ENCODE peak calls at places on chromosomes 12 and 14, in eight cellular contexts. H, E, M, C, D, J, Q and K are unnamed samples.
A peak's percentile ranks its signal among the peaks of the same experiment; 100 is the strongest.

GRCh38 chr14:60250318-60251035 is 1.5 kb downstream of the PPM1A start:
- DNase-seq in M (no peak), C (no peak), D (peak; percentile 38), Q (peak; percentile 2), E (no peak), H (no peak), J (peak; percentile 52), K (peak; percentile 45)

GRCh38 chr12:524167-524951 is 64.6 kb downstream of the B4GALNT3 start:
- DNase-seq in J (no peak), C (no peak), M (peak; percentile 65), Q (no peak), D (no peak), E (peak; percentile 65), H (no peak), K (peak; percentile 36)

GRCh38 chr14:95895720-95896119 is 19.1 kb downstream of the TUNAR start:
- DNase-seq in C (peak; percentile 64), Q (no peak), M (no peak), E (peak; percentile 42), J (no peak), D (no peak), H (no peak), K (no peak)

GRCh38 chr14:50375760-50376159 is 20.9 kb downstream of the CDKL1 start:
- DNase-seq in Q (no peak), D (no peak), C (no peak), H (no peak), M (no peak), E (no peak), J (no peak), K (no peak)

GRCh38 chr14:63039800-63040380 is 5.4 kb downstream of the KCNH5 start:
- DNase-seq in Q (peak; percentile 91), J (no peak), D (peak; percentile 74), E (no peak), C (no peak), M (no peak), H (no peak), K (peak; percentile 87)

GRCh38 chr14:67385120-67385519 is 25.0 kb downstream of the EIF2S1 start:
- DNase-seq in C (no peak), D (no peak), E (no peak), H (no peak), M (no peak), Q (no peak), J (no peak), K (peak; percentile 67)

GRCh38 chr12:123260081-123260480 is 11.6 kb downstream of the CDK2AP1 start:
- DNase-seq in J (no peak), M (no peak), H (no peak), E (no peak), C (no peak), Q (no peak), D (no peak), K (peak; percentile 57)

GRCh38 chr14:93997082-93997481 is at the start of gene CCDC197:
- DNase-seq in D (no peak), J (no peak), C (no peak), H (no peak), E (no peak), M (no peak), Q (no peak), K (peak; percentile 21)

GRCh38 chr14:101508948-101509729 is 52.2 kb upstream of the DIO3 start:
- DNase-seq in C (no peak), H (peak; percentile 30), J (no peak), M (no peak), D (no peak), E (no peak), Q (no peak), K (no peak)

GRCh38 chr12:56242986-56243385 is 13.1 kb downstream of the SLC39A5 start:
- DNase-seq in D (no peak), Q (no peak), M (no peak), H (no peak), E (no peak), C (no peak), J (no peak), K (no peak)

GRCh38 chr14:24331731-24332093 is 3.2 kb downstream of the ADCY4 start:
- DNase-seq in H (no peak), J (no peak), Q (no peak), E (no peak), C (no peak), D (no peak), M (no peak), K (no peak)

GRCh38 chr12:91786490-91787272 is 359.0 kb downstream of the BTG1 start:
- DNase-seq in M (no peak), E (no peak), H (no peak), D (no peak), C (no peak), Q (no peak), J (no peak), K (no peak)

GRCh38 chr14:99231181-99231849 is 40.7 kb downstream of the BCL11B start:
- DNase-seq in C (no peak), D (no peak), Q (no peak), M (no peak), E (no peak), J (no peak), H (peak; percentile 37), K (no peak)

GRCh38 chr12:3683670-3684069 is 69.2 kb downstream of the CRACR2A start:
- DNase-seq in E (no peak), M (no peak), H (no peak), C (no peak), J (no peak), Q (peak; percentile 27), D (peak; percentile 17), K (peak; percentile 64)

GRCh38 chr12:102811125-102811737 is 105.8 kb downstream of the PAH start:
- DNase-seq in Q (no peak), M (no peak), E (no peak), H (no peak), C (peak; percentile 38), J (no peak), D (no peak), K (no peak)
- TF ChIP-seq CTCF in Q (no peak), M (no peak), E (peak; percentile 17), H (peak; percentile 35), C (peak; percentile 75), J (peak; percentile 14), D (peak; percentile 41), K (peak; percentile 7)

GRCh38 chr12:124688356-124688992 is 121.1 kb upstream of the NCOR2 start:
- DNase-seq in J (no peak), D (no peak), Q (no peak), E (no peak), M (no peak), H (no peak), C (no peak), K (no peak)
- H3K4me3 ChIP-seq in J (no peak overlapping the region), D (no peak overlapping the region), Q (no peak overlapping the region), E (no peak overlapping the region), M (no peak overlapping the region), H (no peak overlapping the region), C (no peak overlapping the region), K (no peak overlapping the region)

DNA sequence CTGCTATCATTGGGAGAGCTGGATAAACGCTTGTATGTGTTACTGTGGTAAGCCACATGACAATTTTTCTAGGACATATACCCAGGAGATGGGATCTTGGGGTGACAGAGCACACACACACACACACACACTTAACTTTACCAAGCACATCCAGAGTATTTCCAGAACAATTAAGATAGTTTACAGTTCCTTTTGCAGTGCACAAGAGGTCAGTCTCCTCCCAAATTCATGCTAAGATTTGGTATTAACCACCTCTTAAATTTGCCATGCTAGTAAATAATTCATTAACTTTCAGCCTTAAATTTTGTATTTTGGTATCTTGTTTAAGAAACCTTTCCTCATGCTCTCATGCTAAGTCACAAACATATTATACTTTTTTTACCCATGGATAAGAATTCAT is 33.9 kb upstream of the LIMA1 start:
- DNase-seq in C (no peak), E (no peak), J (no peak), D (no peak), H (no peak), Q (no peak), M (no peak), K (no peak)
- TF ChIP-seq CTCF in C (no peak), E (no peak), J (no peak), D (peak; percentile 2), H (no peak), Q (no peak), M (no peak), K (peak; percentile 15)

DNA sequence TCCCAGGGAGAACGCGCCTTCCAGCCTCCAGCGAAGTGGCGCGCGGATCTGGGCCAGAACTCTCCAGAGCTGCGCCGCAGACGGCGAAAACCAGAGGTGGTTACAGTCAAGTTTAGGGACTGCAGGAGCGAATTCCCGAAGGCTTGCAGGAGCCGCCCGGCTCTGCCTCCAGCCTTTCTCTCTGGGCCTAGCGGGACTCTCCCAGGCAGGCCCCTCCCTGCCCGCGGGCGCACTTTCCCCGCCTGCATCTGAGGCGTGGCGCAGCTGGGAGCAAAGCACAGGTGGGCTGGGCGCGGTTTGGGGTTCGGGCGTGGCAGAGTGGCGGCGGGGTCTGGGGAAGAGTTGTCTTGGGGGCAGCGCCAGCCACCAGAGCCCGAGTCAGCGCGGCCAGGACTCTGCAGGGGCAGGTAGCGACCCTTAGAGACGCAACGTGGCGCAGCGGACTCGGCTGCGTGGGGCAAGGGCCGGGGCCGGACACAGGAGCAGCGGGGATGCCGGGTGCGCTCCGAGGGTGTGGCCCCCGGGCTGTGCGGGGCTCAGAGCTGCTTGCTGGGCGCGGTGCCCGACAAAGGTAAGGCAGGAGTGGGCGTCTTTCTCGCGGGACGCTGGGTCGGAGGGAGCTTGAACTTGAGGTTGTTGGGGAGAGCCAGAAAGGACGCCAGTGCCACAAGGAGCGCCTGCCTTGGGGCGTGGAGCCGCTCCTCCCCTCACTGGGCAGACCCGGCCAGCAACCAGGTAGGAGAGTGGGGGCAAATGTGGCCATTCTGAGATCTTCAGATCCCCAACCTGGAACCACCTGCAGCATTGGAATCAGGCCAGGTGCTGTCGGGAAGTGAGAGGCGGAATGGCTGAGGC is 1126.0 kb downstream of the AACS start:
- DNase-seq in E (no peak), H (no peak), Q (no peak), M (no peak), J (no peak), D (peak; percentile 7), C (no peak), K (no peak)
- H3K4me3 ChIP-seq in E (peak overlapping the region; percentile 24), H (peak overlapping the region; percentile 25), Q (no peak overlapping the region), M (no peak overlapping the region), J (peak overlapping the region; percentile 12), D (peak overlapping the region; percentile 43), C (no peak overlapping the region), K (no peak overlapping the region)

GRCh38 chr12:75606921-75607320 is 95.5 kb upstream of the KRR1 start:
- DNase-seq in H (no peak), Q (no peak), D (no peak), M (no peak), E (no peak), C (no peak), J (no peak), K (no peak)

GRCh38 chr12:75613981-75614380 is 102.6 kb upstream of the KRR1 start:
- DNase-seq in J (no peak), H (no peak), C (no peak), Q (peak; percentile 20), E (no peak), M (no peak), D (no peak), K (peak; percentile 24)

GRCh38 chr12:75606146-75606545 is 94.7 kb upstream of the KRR1 start:
- DNase-seq in E (no peak), H (no peak), C (no peak), J (no peak), D (no peak), M (peak; percentile 17), Q (peak; percentile 34), K (no peak)

DNA sequence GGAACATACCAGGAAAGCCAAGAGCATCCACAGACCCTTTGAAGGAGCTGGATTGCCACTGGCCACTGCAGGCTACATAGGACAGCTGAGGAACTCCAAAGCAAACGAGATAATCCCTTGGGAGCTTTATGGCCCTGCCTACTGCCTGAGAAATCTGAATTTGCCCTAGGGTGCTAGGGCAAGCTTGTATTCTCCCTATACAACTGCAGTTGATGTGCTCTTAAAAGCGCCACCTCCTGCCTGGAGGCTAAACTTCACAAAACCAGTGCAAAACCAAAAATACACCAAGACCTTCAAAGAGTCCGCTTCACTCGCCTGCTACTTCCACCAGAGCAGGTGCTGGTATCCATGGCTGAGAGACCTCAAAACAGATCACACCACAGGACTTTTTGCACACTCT is 99.6 kb upstream of the KRR1 start:
- DNase-seq in J (no peak), D (no peak), C (no peak), M (no peak), Q (no peak), E (no peak), H (no peak), K (no peak)
- TF ChIP-seq CTCF in J (no peak), D (no peak), C (no peak), M (no peak), Q (no peak), E (no peak), H (no peak), K (no peak)